ENCODE peak calls at places on chromosomes 3 and 15, in five cellular contexts. One of them, this sample, is unnamed.

GRCh38 chr3:64187065-64187959 is 38.0 kb downstream of the PRICKLE2 start:
- DNase-seq in trophoblast cell: peak
- DNase-seq in neuronal stem cell: no peak
- DNase-seq in H1: no peak
- DNase-seq in H9: no peak
- DNase-seq in this sample: peak

GRCh38 chr3:172034786-172035685 is 4.3 kb upstream of the FNDC3B start:
- DNase-seq in trophoblast cell: peak
- DNase-seq in neuronal stem cell: no peak
- DNase-seq in H1: peak
- DNase-seq in H9: peak
- DNase-seq in this sample: peak

GRCh38 chr3:30493912-30494311 is 112.5 kb upstream of the TGFBR2 start:
- DNase-seq in trophoblast cell: no peak
- DNase-seq in neuronal stem cell: no peak
- DNase-seq in H1: no peak
- DNase-seq in H9: no peak
- DNase-seq in this sample: peak

GRCh38 chr3:73674280-73674679 is 49.5 kb upstream of the PDZRN3 start:
- DNase-seq in trophoblast cell: no peak
- DNase-seq in neuronal stem cell: peak
- DNase-seq in H1: no peak
- DNase-seq in H9: no peak
- DNase-seq in this sample: peak

GRCh38 chr15:34043813-34044212 is 4.8 kb upstream of the AVEN start:
- DNase-seq in trophoblast cell: no peak
- DNase-seq in neuronal stem cell: no peak
- DNase-seq in H1: no peak
- DNase-seq in H9: no peak
- DNase-seq in this sample: no peak

GRCh38 chr15:78873796-78874761 is 1.4 kb downstream of the MORF4L1 start:
- DNase-seq in trophoblast cell: peak
- DNase-seq in neuronal stem cell: no peak
- DNase-seq in H1: no peak
- DNase-seq in H9: no peak
- DNase-seq in this sample: peak

GRCh38 chr3:99384596-99384995 is 253.8 kb upstream of the COL8A1 start:
- DNase-seq in trophoblast cell: no peak
- DNase-seq in neuronal stem cell: no peak
- DNase-seq in H1: no peak
- DNase-seq in H9: no peak
- DNase-seq in this sample: no peak

GRCh38 chr3:189756651-189757078 is 125.5 kb downstream of the TP63 start:
- DNase-seq in trophoblast cell: peak
- DNase-seq in neuronal stem cell: no peak
- DNase-seq in H1: no peak
- DNase-seq in H9: no peak
- DNase-seq in this sample: no peak

GRCh38 chr3:158839966-158840365 is 38.1 kb downstream of the MFSD1 start:
- DNase-seq in trophoblast cell: no peak
- DNase-seq in neuronal stem cell: peak
- DNase-seq in H1: no peak
- DNase-seq in H9: no peak
- DNase-seq in this sample: no peak

GRCh38 chr3:67601919-67602608 is 52.3 kb downstream of the SUCLG2 start:
- DNase-seq in trophoblast cell: no peak
- DNase-seq in neuronal stem cell: no peak
- DNase-seq in H1: no peak
- DNase-seq in H9: no peak
- DNase-seq in this sample: peak

GRCh38 chr3:8793242-8793641 is 23.8 kb upstream of the OXTR start:
- DNase-seq in trophoblast cell: peak
- DNase-seq in neuronal stem cell: no peak
- DNase-seq in H1: no peak
- DNase-seq in H9: no peak
- DNase-seq in this sample: peak

GRCh38 chr15:32668942-32669341 is 27.4 kb downstream of the SCG5 start:
- DNase-seq in trophoblast cell: no peak
- DNase-seq in neuronal stem cell: no peak
- DNase-seq in H1: peak
- DNase-seq in H9: peak
- DNase-seq in this sample: no peak

GRCh38 chr15:75723847-75724660 is 11.4 kb upstream of the CSPG4 start:
- DNase-seq in trophoblast cell: peak
- DNase-seq in neuronal stem cell: no peak
- DNase-seq in H1: no peak
- DNase-seq in H9: no peak
- DNase-seq in this sample: peak

GRCh38 chr3:57956833-57957174 is 51.4 kb upstream of the FLNB start:
- DNase-seq in trophoblast cell: no peak
- DNase-seq in neuronal stem cell: no peak
- DNase-seq in H1: no peak
- DNase-seq in H9: no peak
- DNase-seq in this sample: no peak
- H2BK120ac ChIP-seq in trophoblast cell: no peak
- H2BK120ac ChIP-seq in neuronal stem cell: no peak
- H2BK120ac ChIP-seq in H1: no peak
- H2BK120ac ChIP-seq in H9: no peak
- H2BK120ac ChIP-seq in this sample: no peak

GRCh38 chr3:177833392-177833791 is 636.1 kb upstream of the TBL1XR1 start:
- DNase-seq in trophoblast cell: no peak
- DNase-seq in neuronal stem cell: no peak
- DNase-seq in H1: no peak
- DNase-seq in H9: no peak
- DNase-seq in this sample: no peak
- H2BK12ac ChIP-seq in trophoblast cell: no peak
- H2BK12ac ChIP-seq in neuronal stem cell: no peak
- H2BK12ac ChIP-seq in H1: no peak
- H2BK12ac ChIP-seq in H9: no peak
- H2BK12ac ChIP-seq in this sample: no peak

DNA sequence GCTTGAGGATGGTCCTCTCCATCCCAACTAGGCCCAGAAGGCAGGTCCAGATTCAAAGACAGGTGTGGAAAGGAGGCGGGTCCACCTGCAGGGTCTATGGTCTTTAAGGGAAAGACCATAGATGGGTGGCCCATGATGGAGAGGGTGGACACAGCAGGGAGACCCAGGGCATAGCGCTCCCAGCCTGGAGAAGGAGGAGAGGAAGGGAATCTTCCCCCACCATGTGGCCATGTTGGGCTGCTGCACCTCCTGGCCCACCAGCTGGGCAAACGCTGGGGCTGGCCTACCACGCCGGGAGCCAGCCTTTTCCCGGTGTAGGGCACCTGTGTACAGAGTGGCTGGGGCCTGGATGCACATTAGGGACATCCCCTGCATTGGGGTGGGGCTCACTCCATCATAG is 265.2 kb upstream of the TLE3 start:
- DNase-seq in trophoblast cell: peak
- DNase-seq in neuronal stem cell: no peak
- DNase-seq in H1: no peak
- DNase-seq in H9: peak
- DNase-seq in this sample: peak
- H3K23ac ChIP-seq in trophoblast cell: no peak
- H3K23ac ChIP-seq in neuronal stem cell: no peak
- H3K23ac ChIP-seq in H1: no peak
- H3K23ac ChIP-seq in H9: no peak
- H3K23ac ChIP-seq in this sample: no peak

GRCh38 chr3:22859618-22860017 is 343.5 kb upstream of the UBE2E2 start:
- DNase-seq in trophoblast cell: no peak
- DNase-seq in neuronal stem cell: no peak
- DNase-seq in H1: no peak
- DNase-seq in H9: no peak
- DNase-seq in this sample: no peak
- H2BK120ac ChIP-seq in trophoblast cell: no peak
- H2BK120ac ChIP-seq in neuronal stem cell: no peak
- H2BK120ac ChIP-seq in H1: no peak
- H2BK120ac ChIP-seq in H9: no peak
- H2BK120ac ChIP-seq in this sample: no peak

GRCh38 chr3:15558581-15558980 is 37.1 kb upstream of the COLQ start:
- DNase-seq in trophoblast cell: no peak
- DNase-seq in neuronal stem cell: no peak
- DNase-seq in H1: no peak
- DNase-seq in H9: no peak
- DNase-seq in this sample: no peak

GRCh38 chr3:15563190-15563589 is 38.2 kb downstream of the HACL1 start:
- DNase-seq in trophoblast cell: no peak
- DNase-seq in neuronal stem cell: no peak
- DNase-seq in H1: no peak
- DNase-seq in H9: no peak
- DNase-seq in this sample: no peak

GRCh38 chr3:15557511-15557946 is 36.0 kb upstream of the COLQ start:
- DNase-seq in trophoblast cell: peak
- DNase-seq in neuronal stem cell: peak
- DNase-seq in H1: peak
- DNase-seq in H9: peak
- DNase-seq in this sample: peak

DNA sequence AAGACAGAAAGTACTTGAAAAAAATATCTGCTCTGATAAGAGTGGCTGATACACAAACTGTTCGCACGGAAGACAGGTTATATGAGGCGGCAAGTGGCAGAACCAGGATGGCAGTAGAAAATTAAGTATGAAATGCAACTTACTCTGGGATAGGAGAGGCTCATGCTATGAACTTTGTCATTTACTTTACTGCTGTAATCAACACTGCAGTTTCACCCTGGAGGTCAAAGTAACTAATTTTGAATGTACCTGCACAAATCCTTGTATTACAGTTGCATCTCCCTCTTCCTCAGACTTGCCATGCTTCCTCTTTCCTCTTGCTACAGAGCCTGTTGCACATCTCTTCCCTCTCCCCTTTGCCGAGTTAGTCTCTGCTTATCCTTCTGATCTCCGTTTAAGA is 38.8 kb downstream of the HACL1 start:
- DNase-seq in trophoblast cell: no peak
- DNase-seq in neuronal stem cell: no peak
- DNase-seq in H1: no peak
- DNase-seq in H9: no peak
- DNase-seq in this sample: no peak
- H2BK12ac ChIP-seq in trophoblast cell: no peak
- H2BK12ac ChIP-seq in neuronal stem cell: no peak
- H2BK12ac ChIP-seq in H1: no peak
- H2BK12ac ChIP-seq in H9: no peak
- H2BK12ac ChIP-seq in this sample: no peak

GRCh38 chr15:67137951-67138935 is 72.8 kb downstream of the SMAD3 start:
- DNase-seq in trophoblast cell: no peak
- DNase-seq in neuronal stem cell: no peak
- DNase-seq in H1: no peak
- DNase-seq in H9: no peak
- DNase-seq in this sample: peak
- H3K23ac ChIP-seq in trophoblast cell: no peak
- H3K23ac ChIP-seq in neuronal stem cell: no peak
- H3K23ac ChIP-seq in H1: no peak
- H3K23ac ChIP-seq in H9: no peak
- H3K23ac ChIP-seq in this sample: peak